ENCODE peak calls at places on chromosome 4, in six cellular contexts. B is GM12891, E is GM12878, D is HepG2, Y is K562, V is H1. G is an unnamed sample.
A peak's percentile ranks its signal among the peaks of the same experiment; 100 is the strongest.

GRCh38 chr4:21447320-21448055 is 501.1 kb downstream of the KCNIP4 start:
- DNase-seq in B (no peak), E (no peak), D (no peak), Y (no peak), V (no peak), G (no peak)

GRCh38 chr4:112951362-112951962 is 98.0 kb upstream of the ANK2 start:
- DNase-seq in B (no peak), E (no peak), D (peak; percentile 9), Y (no peak), V (no peak), G (no peak)

GRCh38 chr4:153222790-153223417 is 18.7 kb downstream of the TRIM2 start:
- DNase-seq in B (no peak), E (no peak), D (no peak), Y (no peak), V (peak; percentile 71), G (peak; percentile 33)

GRCh38 chr4:42654606-42655005 is 2.3 kb downstream of the ATP8A1 start:
- DNase-seq in B (no peak), E (no peak), D (peak; percentile 6), Y (no peak), V (no peak), G (no peak)

GRCh38 chr4:14853186-14853946 is 148.9 kb upstream of the CPEB2 start:
- DNase-seq in B (no peak), E (no peak), D (no peak), Y (no peak), V (no peak), G (no peak)

GRCh38 chr4:123952530-123953274 is 556.1 kb downstream of the SPRY1 start:
- DNase-seq in B (no peak), E (no peak), D (no peak), Y (no peak), V (no peak), G (no peak)

GRCh38 chr4:1767058-1767769 is 25.9 kb upstream of the FGFR3 start:
- DNase-seq in B (no peak), E (no peak), D (no peak), Y (peak; percentile 80), V (no peak), G (no peak)

GRCh38 chr4:18398661-18399060 is 377.1 kb upstream of the LCORL start:
- DNase-seq in B (no peak), E (no peak), D (no peak), Y (no peak), V (no peak), G (no peak)

GRCh38 chr4:76850010-76850441 is 47.9 kb downstream of the SOWAHB start:
- DNase-seq in B (no peak), E (no peak), D (peak; percentile 62), Y (no peak), V (no peak), G (no peak)

GRCh38 chr4:167973513-167973912 is 118.8 kb upstream of the ANXA10 start:
- DNase-seq in B (no peak), E (no peak), D (no peak), Y (no peak), V (no peak), G (no peak)

GRCh38 chr4:71379126-71379525 is 40.3 kb downstream of the SLC4A4 start:
- DNase-seq in B (no peak), E (no peak), D (no peak), Y (no peak), V (no peak), G (no peak)

GRCh38 chr4:169005453-169006099 is 4.5 kb downstream of the CBR4 start:
- DNase-seq in B (no peak), E (no peak), D (peak; percentile 65), Y (no peak), V (no peak), G (no peak)

GRCh38 chr4:24551492-24552330 is 32.6 kb downstream of the DHX15 start:
- DNase-seq in B (no peak), E (no peak), D (no peak), Y (peak; percentile 22), V (no peak), G (no peak)

GRCh38 chr4:184453402-184454160 is 20.8 kb downstream of the IRF2 start:
- DNase-seq in B (peak; percentile 35), E (no peak), D (no peak), Y (no peak), V (no peak), G (peak; percentile 30)

GRCh38 chr4:71426381-71427042 is 87.7 kb downstream of the SLC4A4 start:
- DNase-seq in B (no peak), E (no peak), D (no peak), Y (no peak), V (no peak), G (no peak)

GRCh38 chr4:56460085-56460484 is 7.3 kb upstream of the SRP72 start:
- DNase-seq in B (no peak), E (no peak), D (no peak), Y (no peak), V (no peak), G (no peak)

GRCh38 chr4:153232768-153233167 is 28.5 kb downstream of the TRIM2 start:
- DNase-seq in B (no peak), E (no peak), D (peak; percentile 39), Y (no peak), V (peak; percentile 60), G (no peak)

GRCh38 chr4:791866-792630 is 33.9 kb downstream of the CPLX1 start:
- DNase-seq in B (no peak), E (no peak), D (no peak), Y (peak; percentile 54), V (no peak), G (no peak)

GRCh38 chr4:142282870-142283431 is 563.1 kb downstream of the INPP4B start:
- DNase-seq in B (no peak), E (no peak), D (no peak), Y (no peak), V (peak; percentile 50), G (no peak)

GRCh38 chr4:7766086-7766485 is 173.6 kb downstream of the AFAP1 start:
- DNase-seq in B (no peak), E (no peak), D (no peak), Y (no peak), V (no peak), G (no peak)
- TF ChIP-seq TAF1 in B (no peak), E (no peak), D (no peak), Y (no peak), V (no peak), G (no peak)

DNA sequence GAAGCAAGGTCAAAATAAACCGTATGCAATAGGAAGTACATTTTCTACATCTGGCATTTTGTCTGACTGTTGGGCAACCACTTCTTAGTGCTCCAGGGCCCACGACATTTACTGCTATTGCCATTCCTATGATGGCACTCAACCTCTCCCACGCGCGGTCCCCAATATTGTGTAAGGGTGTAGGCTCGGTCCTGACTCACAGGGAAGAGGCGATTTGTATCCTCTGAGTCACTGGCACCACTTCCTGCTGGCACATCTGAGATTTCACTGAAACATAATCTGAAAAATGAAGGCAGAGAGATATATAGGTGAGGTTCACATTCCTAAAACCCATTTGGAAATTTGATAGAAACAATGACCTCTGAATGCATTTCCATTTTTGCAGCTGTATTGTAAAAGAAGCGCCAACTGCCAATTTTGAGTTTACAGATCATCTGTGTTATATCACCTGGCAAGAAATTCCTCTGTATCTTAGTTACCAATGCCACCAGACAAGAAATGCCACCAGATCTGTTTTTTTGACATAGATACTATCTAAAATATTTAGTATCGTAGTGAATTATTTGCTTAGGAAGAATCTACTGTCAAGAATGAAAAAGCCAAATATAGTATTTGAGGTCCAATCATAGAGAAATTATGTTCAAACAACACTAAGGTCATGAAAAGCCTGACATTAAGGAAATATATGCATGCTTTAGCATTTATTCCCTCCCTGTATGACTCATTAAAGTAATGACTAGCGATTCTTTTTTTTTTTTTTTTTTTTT is 9.8 kb downstream of the EREG start:
- DNase-seq in B (no peak), E (no peak), D (no peak), Y (no peak), V (no peak), G (no peak)
- TF ChIP-seq POLR2A in B (no peak), E (no peak), D (no peak), Y (no peak), V (no peak), G (no peak)

DNA sequence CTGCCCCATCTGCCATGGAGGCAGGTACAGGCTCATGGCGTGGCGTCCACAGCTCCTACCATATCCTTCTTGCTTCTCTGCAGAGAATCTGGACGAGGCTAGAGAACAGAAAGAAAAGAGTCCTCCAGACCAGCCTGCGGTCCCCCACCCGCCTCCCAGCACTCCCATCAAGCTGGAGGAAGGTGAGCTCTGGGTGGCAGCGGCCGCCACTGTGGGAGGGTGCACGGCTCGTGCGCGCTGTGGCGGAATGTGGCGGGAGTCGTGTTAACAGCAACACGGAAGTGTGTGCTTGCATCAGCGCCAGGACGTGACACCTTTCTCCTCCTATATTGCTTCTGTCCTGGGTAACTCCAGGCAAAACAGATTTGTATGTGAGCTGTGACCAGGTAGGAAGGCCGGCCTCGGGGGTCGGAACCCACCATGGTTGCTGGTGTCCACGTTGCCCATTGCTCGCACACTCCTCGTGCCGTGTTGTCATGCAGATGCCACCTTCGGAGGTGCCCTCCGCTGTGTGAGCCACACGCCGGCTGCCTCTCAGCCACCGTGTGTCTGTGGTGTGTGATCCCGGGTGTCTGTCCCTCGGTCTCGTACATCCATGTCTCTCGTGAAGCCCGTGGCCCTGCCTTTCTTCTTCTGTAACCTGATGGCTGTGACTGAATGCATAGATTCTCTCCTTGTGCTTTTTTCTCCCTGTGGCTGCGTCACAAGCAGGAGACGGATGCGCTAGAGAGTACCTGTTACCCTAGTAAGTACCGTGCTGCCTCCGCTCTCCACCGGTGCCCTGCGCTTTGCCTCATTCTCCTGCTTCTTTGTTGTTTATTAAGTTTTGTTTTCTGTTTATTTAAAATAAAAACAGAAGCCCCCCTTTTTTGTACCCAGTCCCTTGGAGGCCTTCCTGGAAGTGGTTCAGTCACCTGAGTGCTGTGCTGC is 37.0 kb downstream of the NOP14 start:
- DNase-seq in B (no peak), E (no peak), D (no peak), Y (no peak), V (no peak), G (no peak)
- TF ChIP-seq TAF1 in B (no peak), E (no peak), D (no peak), Y (no peak), V (no peak), G (no peak)

DNA sequence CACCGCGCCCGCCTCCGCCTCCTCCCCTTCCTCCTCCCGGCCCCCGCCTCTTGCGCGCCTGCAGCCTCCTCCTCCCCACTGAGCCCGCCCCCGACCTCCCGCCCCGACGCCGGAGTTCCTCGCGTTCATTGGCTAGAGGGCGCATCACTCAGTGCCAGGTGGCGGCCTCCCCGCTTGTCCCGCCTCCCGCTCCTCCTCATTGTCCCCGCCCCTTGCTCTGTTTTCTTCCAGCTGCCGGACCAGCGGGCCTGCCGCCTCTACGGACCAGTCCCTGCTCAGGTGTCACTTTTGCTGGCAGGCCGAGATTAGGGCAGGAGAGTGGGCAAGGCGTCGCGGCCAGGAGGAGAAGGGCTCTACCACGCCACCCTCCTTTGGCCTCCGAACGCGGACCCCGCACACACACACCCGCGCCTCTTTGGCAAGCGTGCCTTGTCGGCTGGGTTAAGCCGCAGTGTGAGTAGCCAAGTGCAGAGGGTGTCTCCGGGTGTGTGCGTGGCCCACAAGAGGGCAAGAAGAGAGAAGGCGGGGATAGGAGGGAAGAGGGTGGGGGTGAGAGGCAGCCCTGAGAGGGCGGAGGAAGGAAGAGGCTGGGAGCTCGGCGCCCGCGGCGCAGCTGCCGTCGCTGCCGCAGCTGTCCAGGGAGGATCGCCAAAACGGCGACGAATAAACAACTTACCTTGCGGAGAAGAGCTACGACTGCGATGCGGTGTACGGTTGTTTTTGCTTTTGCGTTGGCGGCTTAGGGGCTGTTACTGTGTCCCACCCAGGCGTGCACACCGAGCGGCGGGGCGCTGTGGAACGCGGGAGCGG is 436 bp upstream of the PPP3CA start:
- DNase-seq in B (peak; percentile 91), E (peak; percentile 83), D (peak; percentile 87), Y (peak; percentile 100), V (peak; percentile 99), G (peak; percentile 90)
- TF ChIP-seq POLR2A in B (no peak), E (peak; percentile 80), D (peak; percentile 59), Y (no peak), V (no peak), G (peak; percentile 40)